ENCODE peak calls at places on chromosomes 13 and 19, in six cellular contexts. V is H9, K is body of pancreas, P is lower lobe of right lung, F is ovary, L is neural progenitor cell. O is an unnamed sample. For H3K9me3, the result is how much of the 10 kb centered on the place peaks cover.

GRCh38 chr13:60230593-60230992 is 66.9 kb upstream of the DIAPH3 start:
- DNase-seq in V (no peak), K (no peak), P (no peak), F (no peak), L (no peak), O (no peak)

GRCh38 chr13:113090415-113090770 is 15.2 kb upstream of the F7 start:
- DNase-seq in V (peak), K (no peak), P (peak), F (no peak), L (no peak), O (no peak)

GRCh38 chr13:94660695-94661324 is 51.5 kb downstream of the SOX21 start:
- DNase-seq in V (no peak), K (no peak), P (no peak), F (no peak), L (peak), O (no peak)

GRCh38 chr13:43368003-43368402 is 344.6 kb downstream of the DNAJC15 start:
- DNase-seq in V (no peak), K (no peak), P (no peak), F (no peak), L (no peak), O (no peak)

GRCh38 chr19:7857727-7858701 is 16.2 kb downstream of the PRR36 start:
- DNase-seq in V (peak), K (no peak), P (no peak), F (no peak), L (peak), O (no peak)

GRCh38 chr13:90640976-90641375 is 706.5 kb upstream of the MIR17HG start:
- DNase-seq in V (no peak), K (no peak), P (no peak), F (no peak), L (no peak), O (no peak)

GRCh38 chr19:51587264-51588191 is 16.4 kb downstream of the ZNF175 start:
- DNase-seq in V (no peak), K (no peak), P (no peak), F (no peak), L (no peak), O (no peak)

GRCh38 chr19:41531438-41532311 is 44.3 kb upstream of the CEACAM21 start:
- DNase-seq in V (no peak), K (peak), P (peak), F (no peak), L (no peak), O (peak)

GRCh38 chr19:42178791-42179500 is 38.5 kb downstream of the DEDD2 start:
- DNase-seq in V (peak), K (no peak), P (no peak), F (no peak), L (no peak), O (no peak)

GRCh38 chr19:1942934-1943555 is 2.1 kb downstream of the CSNK1G2 start:
- DNase-seq in V (no peak), K (no peak), P (no peak), F (peak), L (peak), O (no peak)

GRCh38 chr19:8401981-8402411 is 11.1 kb upstream of the MARCHF2 start:
- DNase-seq in V (no peak), K (no peak), P (peak), F (no peak), L (no peak), O (no peak)

GRCh38 chr19:40502081-40502480 is 35.3 kb downstream of the SPTBN4 start:
- DNase-seq in V (no peak), K (no peak), P (no peak), F (no peak), L (no peak), O (no peak)

GRCh38 chr19:9406798-9407352 is 28.5 kb downstream of the ZNF266 start:
- DNase-seq in V (no peak), K (peak), P (peak), F (peak), L (no peak), O (peak)

GRCh38 chr19:37778613-37779138 is 710 bp downstream of the ZNF573 start:
- DNase-seq in V (no peak), K (no peak), P (no peak), F (no peak), L (peak), O (no peak)

GRCh38 chr13:91922969-91923592 is 524.7 kb downstream of the GPC5 start:
- DNase-seq in V (no peak), K (no peak), P (no peak), F (no peak), L (peak), O (no peak)

GRCh38 chr13:99760456-99760855 is 211.1 kb downstream of the ZIC5 start:
- DNase-seq in V (no peak), K (no peak), P (no peak), F (no peak), L (no peak), O (no peak)
- H3K9me3 ChIP-seq in V (under half), K (under half), P (under half), F (under half), L (under half), O (under half)

GRCh38 chr19:35656700-35657099 is 8.6 kb downstream of the COX6B1 start:
- DNase-seq in V (no peak), K (no peak), P (no peak), F (no peak), L (no peak), O (no peak)

GRCh38 chr19:35655600-35655999 is 7.5 kb downstream of the COX6B1 start:
- DNase-seq in V (no peak), K (no peak), P (no peak), F (no peak), L (no peak), O (no peak)

GRCh38 chr19:35661995-35662340 is 4.3 kb upstream of the UPK1A start:
- DNase-seq in V (no peak), K (no peak), P (no peak), F (no peak), L (no peak), O (no peak)

GRCh38 chr19:35663981-35664380 is 2.3 kb upstream of the UPK1A start:
- DNase-seq in V (no peak), K (no peak), P (no peak), F (no peak), L (no peak), O (no peak)

GRCh38 chr19:35657904-35658700 is 8.2 kb upstream of the UPK1A start:
- DNase-seq in V (no peak), K (no peak), P (no peak), F (no peak), L (no peak), O (no peak)
- TF ChIP-seq CTCF in V (peak), K (no peak), P (no peak), F (no peak), L (peak), O (no peak)

GRCh38 chr13:65387743-65388347 is 1842.3 kb downstream of the PCDH9 start:
- DNase-seq in V (no peak), K (no peak), P (no peak), F (no peak), L (no peak), O (no peak)
- H3K9me3 ChIP-seq in V (under half), K (under half), P (under half), F (under half), L (under half), O (under half)

DNA sequence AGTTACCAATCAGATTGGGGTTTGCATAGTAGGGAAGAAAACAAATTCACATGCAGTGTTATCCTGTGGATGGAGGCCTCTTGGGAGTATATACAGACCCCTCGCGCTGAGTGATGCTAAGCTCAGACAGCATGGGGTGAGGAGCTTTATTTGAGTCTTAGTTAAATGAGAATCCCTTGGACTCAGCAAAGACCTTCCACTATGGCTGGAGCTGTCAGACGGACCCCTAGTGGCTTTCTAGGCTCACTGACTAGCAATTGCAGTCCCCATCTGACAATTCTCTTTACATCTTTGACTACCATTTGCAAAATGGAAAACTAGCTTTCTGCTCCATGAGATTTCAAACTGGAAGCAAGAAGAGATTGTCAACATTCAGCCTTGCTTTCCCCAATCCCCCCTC is 90.4 kb downstream of the STOML3 start:
- DNase-seq in V (no peak), K (no peak), P (no peak), F (no peak), L (peak), O (no peak)
- TF ChIP-seq CTCF in V (peak), K (no peak), P (no peak), F (no peak), L (peak), O (no peak)

O was measured in uterus.